ENCODE peak calls at places on chromosomes 7 and 10, in four cellular contexts. One of them, this sample, is unnamed.
A peak's percentile ranks its signal among the peaks of the same experiment; 100 is the strongest.

GRCh38 chr7:129188892-129189660 is 643 bp downstream of the SMO start:
- DNase-seq in AG09319: no peak
- DNase-seq in M059J: no peak
- DNase-seq in WTC11: peak; percentile 46
- DNase-seq in this sample: peak; percentile 38

GRCh38 chr7:32905175-32905662 is 13.7 kb upstream of the KBTBD2 start:
- DNase-seq in WTC11: peak; percentile 62
- DNase-seq in AG09319: peak; percentile 89
- DNase-seq in M059J: peak; percentile 92
- DNase-seq in this sample: peak; percentile 92

GRCh38 chr7:112205348-112206237 is 606 bp downstream of the DOCK4 start:
- DNase-seq in AG09319: peak; percentile 36
- DNase-seq in WTC11: peak; percentile 72
- DNase-seq in M059J: peak; percentile 65
- DNase-seq in this sample: peak; percentile 83

GRCh38 chr10:102970497-102970896 is 52.4 kb downstream of the CNNM2 start:
- DNase-seq in M059J: peak; percentile 12
- DNase-seq in WTC11: no peak
- DNase-seq in AG09319: no peak
- DNase-seq in this sample: no peak

GRCh38 chr10:26550774-26551526 is 112.8 kb downstream of the APBB1IP start:
- DNase-seq in WTC11: peak; percentile 21
- DNase-seq in M059J: no peak
- DNase-seq in AG09319: no peak
- DNase-seq in this sample: no peak

GRCh38 chr7:27423290-27423689 is 180.7 kb downstream of the EVX1 start:
- DNase-seq in AG09319: no peak
- DNase-seq in WTC11: no peak
- DNase-seq in M059J: peak; percentile 86
- DNase-seq in this sample: no peak

GRCh38 chr7:132551928-132552327 is 24.3 kb downstream of the PLXNA4 start:
- DNase-seq in AG09319: no peak
- DNase-seq in M059J: no peak
- DNase-seq in WTC11: no peak
- DNase-seq in this sample: no peak

GRCh38 chr7:38280000-38280399 is 6.6 kb upstream of the TARP start:
- DNase-seq in M059J: no peak
- DNase-seq in AG09319: no peak
- DNase-seq in WTC11: no peak
- DNase-seq in this sample: no peak

GRCh38 chr10:125057158-125058001 is 103.0 kb downstream of the CTBP2 start:
- DNase-seq in AG09319: peak; percentile 94
- DNase-seq in M059J: peak; percentile 16
- DNase-seq in WTC11: no peak
- DNase-seq in this sample: peak; percentile 98

GRCh38 chr7:124031406-124031805 is 1.5 kb downstream of the TMEM229A start:
- DNase-seq in WTC11: no peak
- DNase-seq in M059J: no peak
- DNase-seq in AG09319: no peak
- DNase-seq in this sample: no peak

GRCh38 chr7:44561962-44562621 is 11.6 kb downstream of the DDX56 start:
- DNase-seq in AG09319: no peak
- DNase-seq in WTC11: no peak
- DNase-seq in M059J: peak; percentile 78
- DNase-seq in this sample: peak; percentile 76

GRCh38 chr7:117259626-117260025 is 63.2 kb downstream of the WNT2 start:
- DNase-seq in M059J: peak; percentile 48
- DNase-seq in AG09319: no peak
- DNase-seq in WTC11: no peak
- DNase-seq in this sample: peak; percentile 77

GRCh38 chr7:135335628-135336139 is 102.0 kb downstream of the STRA8 start:
- DNase-seq in M059J: peak; percentile 61
- DNase-seq in AG09319: no peak
- DNase-seq in WTC11: peak; percentile 97
- DNase-seq in this sample: peak; percentile 26

GRCh38 chr7:134932707-134933370 is 53.5 kb upstream of the AGBL3 start:
- DNase-seq in AG09319: no peak
- DNase-seq in WTC11: no peak
- DNase-seq in M059J: no peak
- DNase-seq in this sample: no peak

GRCh38 chr10:96685297-96685696 is 35.0 kb downstream of the PIK3AP1 start:
- DNase-seq in M059J: peak; percentile 49
- DNase-seq in AG09319: no peak
- DNase-seq in WTC11: no peak
- DNase-seq in this sample: no peak

GRCh38 chr10:17026686-17027485 is 102.7 kb downstream of the CUBN start:
- DNase-seq in WTC11: no peak
- DNase-seq in M059J: no peak
- DNase-seq in AG09319: no peak
- DNase-seq in this sample: peak; percentile 64

GRCh38 chr10:3172081-3172445 is 519 bp downstream of the PITRM1 start:
- DNase-seq in WTC11: no peak
- DNase-seq in AG09319: peak; percentile 19
- DNase-seq in M059J: peak; percentile 68
- DNase-seq in this sample: peak; percentile 59

GRCh38 chr7:31478744-31479143 is 35.1 kb upstream of the ITPRID1 start:
- DNase-seq in M059J: no peak
- DNase-seq in AG09319: no peak
- DNase-seq in WTC11: no peak
- DNase-seq in this sample: no peak

GRCh38 chr10:114319406-114320248 is 80.6 kb downstream of the VWA2 start:
- DNase-seq in AG09319: no peak
- DNase-seq in M059J: no peak
- DNase-seq in WTC11: no peak
- DNase-seq in this sample: no peak

GRCh38 chr10:11757452-11757819 is 15.3 kb downstream of the ECHDC3 start:
- DNase-seq in AG09319: peak; percentile 68
- DNase-seq in WTC11: no peak
- DNase-seq in M059J: peak; percentile 33
- DNase-seq in this sample: peak; percentile 90

GRCh38 chr7:98329100-98329871 is 47.8 kb downstream of the BRI3 start:
- DNase-seq in WTC11: no peak
- DNase-seq in M059J: no peak
- DNase-seq in AG09319: no peak
- DNase-seq in this sample: no peak

GRCh38 chr10:102710604-102711003 is 3.6 kb downstream of the ARL3 start:
- DNase-seq in AG09319: peak; percentile 54
- DNase-seq in WTC11: no peak
- DNase-seq in M059J: peak; percentile 91
- DNase-seq in this sample: peak; percentile 81

GRCh38 chr10:45000764-45001381 is at the start of gene ZNF22:
- DNase-seq in M059J: peak; percentile 64
- DNase-seq in AG09319: no peak
- DNase-seq in WTC11: peak; percentile 70
- DNase-seq in this sample: peak; percentile 81

GRCh38 chr7:155533827-155534690 is 12.3 kb downstream of the CNPY1 start:
- DNase-seq in AG09319: no peak
- DNase-seq in WTC11: peak; percentile 83
- DNase-seq in M059J: no peak
- DNase-seq in this sample: peak; percentile 34

GRCh38 chr10:82653244-82653933 is 778.4 kb downstream of the NRG3 start:
- DNase-seq in WTC11: no peak
- DNase-seq in AG09319: no peak
- DNase-seq in M059J: no peak
- DNase-seq in this sample: no peak

GRCh38 chr7:74399006-74399405 is 54.7 kb upstream of the GTF2IRD1 start:
- DNase-seq in AG09319: no peak
- DNase-seq in WTC11: no peak
- DNase-seq in M059J: no peak
- DNase-seq in this sample: no peak

GRCh38 chr10:133123050-133123745 is 35.5 kb downstream of the ADGRA1 start:
- DNase-seq in WTC11: no peak
- DNase-seq in M059J: no peak
- DNase-seq in AG09319: no peak
- DNase-seq in this sample: no peak

GRCh38 chr7:30166155-30166840 is 31.5 kb downstream of the MTURN start:
- DNase-seq in AG09319: no peak
- DNase-seq in WTC11: no peak
- DNase-seq in M059J: no peak
- DNase-seq in this sample: no peak

GRCh38 chr10:59361659-59362183 is 628 bp downstream of the FAM13C start:
- DNase-seq in M059J: peak; percentile 34
- DNase-seq in AG09319: no peak
- DNase-seq in WTC11: no peak
- DNase-seq in this sample: no peak

GRCh38 chr7:139828880-139829653 is at the start of gene TBXAS1:
- DNase-seq in AG09319: no peak
- DNase-seq in WTC11: no peak
- DNase-seq in M059J: peak; percentile 22
- DNase-seq in this sample: no peak